ENCODE peak calls at places on chromosomes 3 and 15, in four cellular contexts. One of them, this sample, is unnamed.

GRCh38 chr15:84981711-84982300 is at the start of gene PDE8A:
- DNase-seq in K562: peak
- DNase-seq in HepG2: no peak
- DNase-seq in A549: peak
- DNase-seq in this sample: peak

GRCh38 chr3:172096881-172097420 is 57.6 kb downstream of the FNDC3B start:
- DNase-seq in K562: peak
- DNase-seq in HepG2: peak
- DNase-seq in A549: peak
- DNase-seq in this sample: no peak

GRCh38 chr3:69236808-69237707 is 114.7 kb upstream of the LMOD3 start:
- DNase-seq in A549: no peak
- DNase-seq in K562: no peak
- DNase-seq in HepG2: no peak
- DNase-seq in this sample: no peak

GRCh38 chr3:97359958-97360357 is 404.6 kb upstream of the ARL6 start:
- DNase-seq in HepG2: no peak
- DNase-seq in A549: no peak
- DNase-seq in K562: no peak
- DNase-seq in this sample: no peak

GRCh38 chr3:58042947-58043707 is 34.9 kb downstream of the FLNB start:
- DNase-seq in A549: no peak
- DNase-seq in HepG2: no peak
- DNase-seq in K562: no peak
- DNase-seq in this sample: no peak

GRCh38 chr15:37900286-37901221 is 33.9 kb upstream of the TMCO5A start:
- DNase-seq in K562: no peak
- DNase-seq in A549: peak
- DNase-seq in HepG2: no peak
- DNase-seq in this sample: no peak

GRCh38 chr3:149026718-149027117 is 35.4 kb downstream of the GYG1 start:
- DNase-seq in K562: no peak
- DNase-seq in HepG2: no peak
- DNase-seq in A549: no peak
- DNase-seq in this sample: no peak

GRCh38 chr3:149643482-149643798 is 14.4 kb downstream of the WWTR1 start:
- DNase-seq in HepG2: no peak
- DNase-seq in A549: no peak
- DNase-seq in K562: no peak
- DNase-seq in this sample: no peak

GRCh38 chr3:24781454-24781853 is 286.8 kb upstream of the THRB start:
- DNase-seq in HepG2: no peak
- DNase-seq in K562: no peak
- DNase-seq in A549: no peak
- DNase-seq in this sample: no peak

GRCh38 chr3:118181274-118181673 is 853.4 kb downstream of the IGSF11 start:
- DNase-seq in K562: no peak
- DNase-seq in HepG2: no peak
- DNase-seq in A549: no peak
- DNase-seq in this sample: no peak

GRCh38 chr3:124202754-124203153 is 210.8 kb upstream of the ROPN1 start:
- DNase-seq in A549: no peak
- DNase-seq in HepG2: no peak
- DNase-seq in K562: no peak
- DNase-seq in this sample: no peak

GRCh38 chr3:136503056-136503455 is 249.1 kb downstream of the STAG1 start:
- DNase-seq in K562: no peak
- DNase-seq in A549: no peak
- DNase-seq in HepG2: peak
- DNase-seq in this sample: no peak

GRCh38 chr3:186973702-186974101 is 43.4 kb downstream of the ST6GAL1 start:
- DNase-seq in K562: no peak
- DNase-seq in HepG2: no peak
- DNase-seq in A549: no peak
- DNase-seq in this sample: no peak

GRCh38 chr3:186967686-186968085 is 37.4 kb downstream of the ST6GAL1 start:
- DNase-seq in K562: no peak
- DNase-seq in HepG2: no peak
- DNase-seq in A549: no peak
- DNase-seq in this sample: no peak

GRCh38 chr3:186974824-186975281 is 44.5 kb downstream of the ST6GAL1 start:
- DNase-seq in HepG2: peak
- DNase-seq in A549: no peak
- DNase-seq in K562: no peak
- DNase-seq in this sample: no peak

GRCh38 chr3:186969607-186970006 is 39.3 kb downstream of the ST6GAL1 start:
- DNase-seq in A549: no peak
- DNase-seq in K562: no peak
- DNase-seq in HepG2: no peak
- DNase-seq in this sample: no peak

DNA sequence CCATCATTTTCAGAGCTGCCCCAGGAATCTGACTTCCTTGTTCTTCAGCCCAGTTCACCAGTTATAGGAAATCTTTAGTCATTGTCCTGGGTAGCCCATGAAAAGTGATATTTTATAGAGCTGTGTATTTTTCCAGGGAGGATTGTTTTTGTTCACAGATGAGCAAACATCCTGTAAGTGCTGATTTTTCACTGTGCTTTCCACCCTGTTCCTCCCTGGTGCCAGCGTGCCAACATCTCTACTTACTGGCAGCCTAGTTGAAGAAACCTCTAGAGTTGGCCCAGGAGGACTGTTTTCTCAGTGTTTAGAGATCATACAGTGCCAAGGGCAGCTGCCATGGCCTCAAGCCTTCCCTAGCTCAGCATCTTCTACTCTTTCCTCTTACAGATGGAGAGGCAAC is 41.3 kb downstream of the ST6GAL1 start:
- DNase-seq in A549: no peak
- DNase-seq in HepG2: no peak
- DNase-seq in K562: no peak
- DNase-seq in this sample: no peak
- TF ChIP-seq NR3C1 in A549: no peak
- TF ChIP-seq NR3C1 in HepG2: no peak
- TF ChIP-seq NR3C1 in K562: no peak
- TF ChIP-seq NR3C1 in this sample: no peak

DNA sequence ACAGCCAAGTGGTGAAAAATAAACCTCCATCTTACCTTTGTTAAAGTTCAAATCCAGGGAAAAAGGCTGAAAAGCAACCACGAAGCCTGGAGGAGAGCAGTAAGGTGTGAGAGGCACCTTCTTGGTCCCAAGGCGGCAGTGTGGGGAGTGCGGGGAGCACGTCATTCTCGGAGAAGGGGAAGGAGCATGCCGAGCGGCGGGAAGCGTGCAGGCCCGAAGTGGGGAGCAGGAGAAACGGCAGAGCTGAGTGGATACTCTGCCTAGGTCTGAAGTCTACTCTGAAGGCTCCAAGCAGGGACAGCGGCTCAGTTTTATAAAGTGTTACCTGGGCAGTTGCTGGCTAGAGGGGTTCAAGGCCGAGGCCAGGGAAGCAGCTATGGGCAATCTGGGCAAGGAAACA is 96.9 kb downstream of the RYK start:
- DNase-seq in A549: no peak
- DNase-seq in HepG2: no peak
- DNase-seq in K562: no peak
- DNase-seq in this sample: no peak
- TF ChIP-seq NR3C1 in A549: no peak
- TF ChIP-seq NR3C1 in HepG2: no peak
- TF ChIP-seq NR3C1 in K562: no peak
- TF ChIP-seq NR3C1 in this sample: no peak

DNA sequence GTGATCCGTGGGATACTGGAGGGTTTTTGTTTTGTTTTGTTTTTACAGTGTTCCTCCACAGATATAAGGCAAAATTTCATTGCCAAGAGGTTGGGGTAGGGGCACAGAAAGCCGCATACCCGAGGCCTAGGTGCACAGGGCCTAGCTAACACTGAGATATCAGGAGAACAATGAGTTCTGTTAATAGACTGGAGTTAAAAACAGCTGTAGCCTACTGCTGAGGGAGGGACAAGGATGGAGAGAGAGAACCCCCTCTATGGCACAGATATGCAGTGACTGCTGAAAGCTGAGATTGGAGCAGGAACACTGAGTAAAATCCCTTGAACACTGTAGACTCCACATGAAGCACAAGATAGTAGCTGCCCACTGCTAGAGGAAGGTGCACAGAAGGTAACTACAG is 53.1 kb upstream of the MAP3K13 start:
- DNase-seq in HepG2: no peak
- DNase-seq in A549: no peak
- DNase-seq in K562: no peak
- DNase-seq in this sample: no peak
- TF ChIP-seq NR3C1 in HepG2: no peak
- TF ChIP-seq NR3C1 in A549: no peak
- TF ChIP-seq NR3C1 in K562: no peak
- TF ChIP-seq NR3C1 in this sample: no peak

DNA sequence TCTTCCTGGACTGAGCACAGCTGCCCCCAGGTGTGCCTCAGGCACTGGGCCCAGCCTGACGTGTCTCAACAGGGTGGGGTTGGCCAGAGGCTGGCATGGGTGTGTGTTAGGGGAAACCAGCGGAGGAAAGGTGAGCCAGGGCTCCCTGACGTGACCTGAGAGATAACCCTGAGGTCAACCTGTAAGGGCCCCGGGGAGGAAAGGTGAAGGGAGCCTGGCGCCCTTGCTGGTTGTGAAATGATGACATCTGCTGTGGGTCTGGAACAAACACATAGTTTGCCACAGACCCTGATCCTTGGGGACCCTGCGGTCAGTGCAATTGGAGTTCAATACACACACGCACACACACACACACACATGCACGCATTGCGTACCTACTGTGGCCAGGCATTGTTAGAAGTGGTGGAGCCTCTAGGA is 100.2 kb upstream of the TLE3 start:
- DNase-seq in A549: no peak
- DNase-seq in HepG2: peak
- DNase-seq in K562: no peak
- DNase-seq in this sample: no peak
- TF ChIP-seq NR3C1 in A549: no peak
- TF ChIP-seq NR3C1 in HepG2: no peak
- TF ChIP-seq NR3C1 in K562: no peak
- TF ChIP-seq NR3C1 in this sample: no peak

DNA sequence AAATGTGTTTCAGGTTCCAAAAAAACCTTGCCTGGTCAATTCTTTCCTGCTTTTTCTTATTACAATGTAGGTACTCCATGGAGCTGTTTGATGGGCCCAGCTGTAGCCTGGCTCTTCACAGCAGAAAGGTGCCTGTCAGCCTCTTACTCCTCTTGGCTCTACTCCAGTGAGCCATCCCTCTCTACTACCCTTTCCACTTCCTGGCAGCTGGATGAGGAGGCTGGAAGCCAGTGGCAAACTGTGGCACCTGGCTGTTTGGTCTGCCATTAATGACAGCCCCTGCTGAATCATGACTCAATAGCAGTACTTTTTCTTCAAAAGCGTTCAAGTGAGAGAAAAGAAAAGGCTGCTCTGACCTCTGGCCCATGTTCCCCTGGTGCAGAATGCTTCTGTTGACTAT is 618.1 kb downstream of the PYDC2 start:
- DNase-seq in K562: no peak
- DNase-seq in A549: no peak
- DNase-seq in HepG2: no peak
- DNase-seq in this sample: no peak
- TF ChIP-seq NR3C1 in K562: no peak
- TF ChIP-seq NR3C1 in A549: no peak
- TF ChIP-seq NR3C1 in HepG2: no peak
- TF ChIP-seq NR3C1 in this sample: no peak

GRCh38 chr15:61749169-61749568 is 311.1 kb downstream of the VPS13C start:
- DNase-seq in K562: no peak
- DNase-seq in A549: no peak
- DNase-seq in HepG2: no peak
- DNase-seq in this sample: no peak
- TF ChIP-seq NR3C1 in K562: no peak
- TF ChIP-seq NR3C1 in A549: no peak
- TF ChIP-seq NR3C1 in HepG2: no peak
- TF ChIP-seq NR3C1 in this sample: no peak

DNA sequence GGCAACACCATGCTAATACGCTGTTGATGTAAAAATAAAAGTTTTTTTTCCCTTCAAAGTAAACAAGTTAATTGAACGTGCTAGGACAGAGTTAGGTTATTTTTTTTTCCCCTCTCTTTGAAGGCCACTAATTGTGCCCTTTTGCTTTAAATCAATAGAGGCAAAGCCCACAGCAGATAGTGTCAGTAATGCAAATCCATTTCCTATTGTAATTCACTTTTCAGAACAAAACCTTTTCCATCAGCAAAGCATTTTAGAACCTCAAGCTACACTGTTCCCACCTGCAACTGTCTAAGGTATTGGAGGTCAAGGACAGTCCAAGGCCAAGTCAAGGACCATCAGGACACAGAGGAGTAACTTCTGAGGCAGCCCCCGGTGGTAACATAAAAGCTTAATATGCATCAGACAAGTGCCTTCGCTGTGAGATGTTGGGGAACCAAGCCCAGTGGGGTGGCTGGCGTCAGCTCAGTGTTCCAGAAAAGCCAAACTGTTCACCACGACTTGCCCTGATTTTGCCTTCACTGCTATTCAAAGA is 65.7 kb upstream of the ICE2 start:
- DNase-seq in HepG2: no peak
- DNase-seq in K562: no peak
- DNase-seq in A549: no peak
- DNase-seq in this sample: no peak
- TF ChIP-seq NR3C1 in HepG2: no peak
- TF ChIP-seq NR3C1 in K562: no peak
- TF ChIP-seq NR3C1 in A549: no peak
- TF ChIP-seq NR3C1 in this sample: no peak

GRCh38 chr3:161273589-161274218 is 52.6 kb downstream of the NMD3 start:
- DNase-seq in K562: peak
- DNase-seq in HepG2: peak
- DNase-seq in A549: no peak
- DNase-seq in this sample: no peak
- TF ChIP-seq NR3C1 in K562: no peak
- TF ChIP-seq NR3C1 in HepG2: no peak
- TF ChIP-seq NR3C1 in A549: no peak
- TF ChIP-seq NR3C1 in this sample: no peak

This sample was measured in WTC11.